ENCODE peak calls at places on chromosomes 3 and 15, in ten cellular contexts. F is neural progenitor cell; X is stimulated activated CD4-positive, alpha-beta T cell treated with anti-CD3 and anti-CD28 coated beads, Interleukin-15, amount 100 ng/mL, for 1 hour; Y is AG20443; J is epithelial cell of esophagus; G is MG63; A is stimulated activated naive B cell treated with anti-CD40 and anti-IgM and Interleukin-4, amounts not matched to agents 10 μg/mL and 1 μg/mL and 100 μg/mL, for 72 hours; W is SW 1271; C is immature natural killer cell; L is mesothelial cell of epicardium. T is an unnamed sample.
A peak's percentile ranks its signal among the peaks of the same experiment; 100 is the strongest.

GRCh38 chr3:195892355-195893120 is 15.8 kb downstream of the TNK2 start:
- DNase-seq in A (no peak), L (no peak), J (peak; percentile 52), C (no peak), W (no peak), G (peak; percentile 77), Y (peak; percentile 78), F (peak; percentile 56), X (no peak), T (no peak)

GRCh38 chr15:51283026-51283425 is 55.4 kb downstream of the CYP19A1 start:
- DNase-seq in F (no peak), X (no peak), C (no peak), Y (no peak), G (no peak), J (no peak), W (no peak), A (no peak), L (no peak), T (no peak)

GRCh38 chr15:92448370-92448769 is 54.7 kb downstream of the ST8SIA2 start:
- DNase-seq in G (no peak), A (no peak), C (no peak), W (no peak), L (no peak), F (no peak), J (no peak), X (no peak), Y (no peak), T (no peak)

GRCh38 chr3:15726043-15726442 is 71.7 kb downstream of the ANKRD28 start:
- DNase-seq in G (no peak), L (no peak), F (no peak), J (peak; percentile 62), C (no peak), W (no peak), Y (no peak), X (no peak), A (no peak), T (peak; percentile 10)

GRCh38 chr3:187207624-187208023 is 10.3 kb downstream of the RTP1 start:
- DNase-seq in G (no peak), C (no peak), L (no peak), A (no peak), Y (no peak), F (no peak), W (no peak), J (no peak), X (no peak), T (no peak)

GRCh38 chr3:68892297-68892696 is 40.0 kb downstream of the TAFA4 start:
- DNase-seq in C (no peak), X (no peak), G (no peak), W (no peak), A (no peak), L (no peak), F (no peak), J (no peak), Y (no peak), T (no peak)

GRCh38 chr3:137770821-137771399 is 6.8 kb downstream of the SOX14 start:
- DNase-seq in W (no peak), Y (no peak), G (no peak), A (no peak), F (peak; percentile 67), C (no peak), J (no peak), X (no peak), L (peak; percentile 42), T (no peak)

GRCh38 chr3:178003756-178004155 is 532.5 kb upstream of the KCNMB2 start:
- DNase-seq in Y (no peak), F (no peak), L (no peak), A (no peak), J (peak; percentile 48), X (no peak), C (no peak), W (no peak), G (no peak), T (no peak)

GRCh38 chr3:118909751-118910150 is 124.9 kb downstream of the IGSF11 start:
- DNase-seq in W (no peak), A (no peak), X (no peak), Y (no peak), C (no peak), L (no peak), J (peak; percentile 55), G (no peak), F (no peak), T (no peak)

GRCh38 chr3:156577731-156578130 is 22.8 kb upstream of the SSR3 start:
- DNase-seq in A (no peak), Y (peak; percentile 28), C (no peak), J (peak; percentile 82), W (no peak), F (no peak), L (no peak), G (no peak), X (no peak), T (no peak)

GRCh38 chr3:21484323-21485154 is 266.5 kb downstream of the ZNF385D start:
- DNase-seq in W (peak; percentile 19), C (no peak), A (no peak), Y (peak; percentile 61), J (peak; percentile 80), L (peak; percentile 60), F (peak; percentile 79), G (peak; percentile 5), X (no peak), T (peak; percentile 95)

GRCh38 chr3:113038326-113038725 is 47.5 kb downstream of the GTPBP8 start:
- DNase-seq in Y (no peak), C (no peak), F (no peak), W (no peak), G (no peak), X (no peak), J (no peak), L (no peak), A (no peak), T (peak; percentile 24)

GRCh38 chr3:170714562-170715535 is 129.0 kb upstream of the SLC7A14 start:
- DNase-seq in L (no peak), Y (no peak), G (no peak), X (no peak), C (no peak), W (no peak), F (no peak), J (peak; percentile 63), A (no peak), T (no peak)

GRCh38 chr3:14698601-14699244 is 23.8 kb downstream of the C3orf20 start:
- DNase-seq in W (no peak), G (no peak), A (no peak), J (no peak), X (no peak), C (no peak), Y (no peak), F (no peak), L (no peak), T (no peak)

GRCh38 chr3:149615731-149616221 is 42.0 kb downstream of the WWTR1 start:
- DNase-seq in J (no peak), W (no peak), F (no peak), X (no peak), C (no peak), G (no peak), A (no peak), Y (no peak), L (no peak), T (no peak)

GRCh38 chr3:193638833-193639232 is 45.8 kb downstream of the OPA1 start:
- DNase-seq in Y (no peak), J (no peak), A (no peak), F (no peak), L (no peak), W (no peak), C (no peak), G (no peak), X (no peak), T (no peak)

GRCh38 chr15:34436126-34436955 is 1.3 kb downstream of the GOLGA8A start:
- DNase-seq in F (peak; percentile 27), X (no peak), A (peak; percentile 11), G (peak; percentile 10), Y (peak; percentile 23), J (no peak), L (no peak), C (peak; percentile 11), W (no peak), T (peak; percentile 9)

GRCh38 chr15:73331991-73332925 is 36.5 kb downstream of the HCN4 start:
- DNase-seq in L (no peak), Y (no peak), G (no peak), F (no peak), W (no peak), C (no peak), A (no peak), X (no peak), J (no peak), T (no peak)

GRCh38 chr15:93072011-93072410 is 17.0 kb downstream of the RGMA start:
- DNase-seq in W (no peak), A (no peak), F (peak; percentile 51), C (no peak), X (no peak), G (no peak), J (no peak), Y (peak; percentile 66), L (no peak), T (peak; percentile 62)

GRCh38 chr3:194348354-194348753 is 2.8 kb downstream of the CPN2 start:
- DNase-seq in J (no peak), L (no peak), G (no peak), X (no peak), A (no peak), F (no peak), W (no peak), Y (no peak), C (no peak), T (no peak)

GRCh38 chr3:184611606-184612304 is 50.2 kb downstream of the EPHB3 start:
- DNase-seq in F (no peak), L (no peak), Y (no peak), G (no peak), W (no peak), A (no peak), J (no peak), X (no peak), C (no peak), T (no peak)